ENCODE peak calls at places on chromosomes 2 and 18, in six cellular contexts. D is MM.1S, Q is hepatocyte, E is neural progenitor cell, N is GM23338, R is SK-N-SH. Y is an unnamed sample.

GRCh38 chr18:75455249-75456183 is 28.0 kb upstream of the SMIM21 start:
- DNase-seq in D (no peak), Q (peak; percentile 52), E (peak; percentile 65), N (peak; percentile 57), R (peak; percentile 40), Y (peak; percentile 51)

GRCh38 chr2:96564563-96564962 is 28.0 kb downstream of the ARID5A start:
- DNase-seq in D (no peak), Q (no peak), E (no peak), N (no peak), R (no peak), Y (no peak)

GRCh38 chr2:237486334-237486818 is 675 bp upstream of the MLPH start:
- DNase-seq in D (no peak), Q (no peak), E (peak; percentile 52), N (peak; percentile 59), R (no peak), Y (peak; percentile 65)

GRCh38 chr2:86649119-86649947 is 25.7 kb upstream of the RNF103 start:
- DNase-seq in D (no peak), Q (peak; percentile 35), E (no peak), N (no peak), R (no peak), Y (no peak)

GRCh38 chr2:150977296-150977695 is 284.4 kb downstream of the RBM43 start:
- DNase-seq in D (no peak), Q (no peak), E (no peak), N (peak; percentile 53), R (no peak), Y (no peak)

GRCh38 chr2:232458661-232459418 is 2.9 kb downstream of the ALPI start:
- DNase-seq in D (no peak), Q (no peak), E (no peak), N (peak; percentile 26), R (no peak), Y (no peak)

GRCh38 chr2:101638156-101638809 is 59.2 kb upstream of the MAP4K4 start:
- DNase-seq in D (no peak), Q (no peak), E (no peak), N (no peak), R (no peak), Y (no peak)

GRCh38 chr2:172307800-172308199 is 119.6 kb upstream of the ITGA6 start:
- DNase-seq in D (no peak), Q (no peak), E (no peak), N (no peak), R (no peak), Y (peak; percentile 13)

GRCh38 chr2:127085260-127085666 is 21.7 kb downstream of the BIN1 start:
- DNase-seq in D (no peak), Q (peak; percentile 74), E (peak; percentile 32), N (no peak), R (no peak), Y (peak; percentile 27)

GRCh38 chr18:12540751-12541150 is 117.2 kb downstream of the SPIRE1 start:
- DNase-seq in D (no peak), Q (no peak), E (no peak), N (no peak), R (no peak), Y (no peak)

GRCh38 chr2:216014986-216015385 is 1.6 kb upstream of the MREG start:
- DNase-seq in D (no peak), Q (no peak), E (no peak), N (no peak), R (no peak), Y (no peak)

GRCh38 chr2:144322379-144322778 is 197.5 kb downstream of the ZEB2 start:
- DNase-seq in D (no peak), Q (no peak), E (no peak), N (no peak), R (no peak), Y (peak; percentile 58)

GRCh38 chr2:55805662-55806061 is 112.0 kb upstream of the PNPT1 start:
- DNase-seq in D (no peak), Q (no peak), E (no peak), N (no peak), R (no peak), Y (no peak)

GRCh38 chr2:69770193-69770702 is 28.3 kb downstream of the ANXA4 start:
- DNase-seq in D (peak; percentile 19), Q (peak; percentile 79), E (no peak), N (no peak), R (no peak), Y (peak; percentile 94)

GRCh38 chr2:229714736-229715541 is 584 bp upstream of the DNER start:
- DNase-seq in D (peak; percentile 58), Q (peak; percentile 86), E (peak; percentile 89), N (peak; percentile 92), R (peak; percentile 70), Y (peak; percentile 87)

GRCh38 chr2:138335036-138335435 is 166.5 kb upstream of the SPOPL start:
- DNase-seq in D (no peak), Q (peak; percentile 5), E (no peak), N (no peak), R (peak; percentile 1), Y (no peak)

GRCh38 chr2:79887747-79888374 is 375.0 kb downstream of the CTNNA2 start:
- DNase-seq in D (peak; percentile 63), Q (peak; percentile 71), E (peak; percentile 68), N (peak; percentile 82), R (peak; percentile 54), Y (peak; percentile 61)

GRCh38 chr2:73218298-73218697 is 4.3 kb downstream of the SMYD5 start:
- DNase-seq in D (no peak), Q (peak; percentile 11), E (no peak), N (no peak), R (no peak), Y (peak; percentile 74)

GRCh38 chr2:179447426-179447825 is 182.8 kb upstream of the SESTD1 start:
- DNase-seq in D (no peak), Q (no peak), E (no peak), N (no peak), R (no peak), Y (no peak)

DNA sequence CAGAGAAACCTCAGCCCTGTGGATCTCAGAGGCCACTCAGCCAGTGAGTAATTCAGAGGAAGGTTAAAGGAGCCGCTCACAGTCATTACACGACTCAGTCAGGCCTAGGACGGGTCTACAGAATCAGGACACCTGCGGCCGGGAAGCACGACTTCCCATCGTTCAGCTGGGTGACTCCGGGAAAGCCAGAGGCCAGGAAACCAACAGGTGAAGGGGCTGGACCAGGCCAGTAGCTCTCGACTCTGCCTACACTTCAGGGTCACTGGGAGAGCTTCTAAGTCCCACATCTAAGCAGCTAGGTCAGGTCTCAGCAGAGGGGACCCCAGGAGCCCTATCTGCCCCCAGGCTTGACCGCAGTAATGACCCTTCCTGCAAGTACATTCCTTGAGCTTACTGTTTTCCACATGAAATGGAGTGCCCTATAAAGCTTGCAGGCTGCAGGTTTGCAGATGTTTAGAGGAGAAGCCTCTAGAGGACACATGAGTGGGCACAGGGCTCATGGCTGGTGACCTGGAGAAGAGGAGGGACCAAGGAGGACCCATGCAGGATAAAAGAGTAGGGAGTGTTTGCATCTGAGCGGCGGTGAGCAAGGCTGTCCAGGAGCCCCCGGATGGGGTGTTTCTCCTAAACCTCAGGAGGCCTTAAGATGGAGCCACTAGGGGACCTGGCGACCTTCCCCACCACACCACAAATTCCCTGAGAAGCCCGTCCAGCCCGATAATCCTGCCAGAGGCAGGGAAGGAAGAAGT is 9.5 kb downstream of the DIPK1C start:
- DNase-seq in D (no peak), Q (no peak), E (no peak), N (no peak), R (no peak), Y (no peak)
- H3K4me1 ChIP-seq in D (no peaks in the 10 kb centered on the region), Q (no peaks in the 10 kb centered on the region), E (peaks cover 29% of the 10 kb centered on the region), N (no peaks in the 10 kb centered on the region), R (no peaks in the 10 kb centered on the region), Y (no peaks in the 10 kb centered on the region)

DNA sequence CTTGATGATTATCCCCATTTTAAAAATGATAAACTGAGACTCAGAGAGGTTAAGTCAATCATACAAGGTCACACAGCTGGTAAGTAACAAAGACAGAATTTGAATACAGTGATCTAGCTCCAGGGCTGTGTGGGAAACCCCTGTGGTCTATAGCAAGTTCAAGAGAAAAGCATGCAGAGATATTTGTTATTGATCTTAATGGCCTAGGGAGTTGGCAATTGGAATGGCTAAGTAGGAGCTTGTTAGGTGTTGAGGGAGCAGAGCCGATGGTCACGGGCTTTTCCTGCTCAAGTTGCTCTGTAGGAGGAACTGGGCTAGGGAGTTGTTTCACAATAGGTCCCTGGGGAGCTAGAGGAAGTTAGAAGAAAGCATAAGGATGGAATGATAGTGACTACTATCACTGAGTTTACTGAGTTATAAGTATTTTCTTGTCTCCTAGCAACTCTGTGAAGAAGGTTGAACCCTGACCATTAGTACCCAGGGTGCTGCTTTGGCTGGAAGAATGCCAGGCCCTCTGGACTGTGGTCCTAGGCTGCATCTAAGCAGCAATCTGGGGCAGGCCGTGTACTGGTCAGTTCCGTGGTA is 30.0 kb downstream of the RNF125 start:
- DNase-seq in D (no peak), Q (peak; percentile 25), E (no peak), N (no peak), R (no peak), Y (peak; percentile 86)
- TF ChIP-seq EZH2phosphoT487 in D (no peak), Q (no peak), E (no peak), N (no peak), R (no peak), Y (no peak)

GRCh38 chr2:104408266-104408665 is 445.6 kb upstream of the POU3F3 start:
- DNase-seq in D (no peak), Q (no peak), E (peak; percentile 71), N (peak; percentile 27), R (peak; percentile 73), Y (peak; percentile 2)

GRCh38 chr2:104412384-104412783 is 441.5 kb upstream of the POU3F3 start:
- DNase-seq in D (peak; percentile 53), Q (peak; percentile 50), E (peak; percentile 61), N (peak; percentile 78), R (peak; percentile 51), Y (peak; percentile 40)

GRCh38 chr2:104415284-104415683 is 438.6 kb upstream of the POU3F3 start:
- DNase-seq in D (no peak), Q (no peak), E (no peak), N (peak; percentile 40), R (no peak), Y (no peak)

GRCh38 chr2:104413890-104414289 is 440.0 kb upstream of the POU3F3 start:
- DNase-seq in D (no peak), Q (no peak), E (no peak), N (no peak), R (no peak), Y (no peak)
- H3K4me1 ChIP-seq in D (no peaks in the 10 kb centered on the region), Q (no peaks in the 10 kb centered on the region), E (no peaks in the 10 kb centered on the region), N (peaks cover 33% of the 10 kb centered on the region), R (peaks cover 3% of the 10 kb centered on the region), Y (no peaks in the 10 kb centered on the region)

DNA sequence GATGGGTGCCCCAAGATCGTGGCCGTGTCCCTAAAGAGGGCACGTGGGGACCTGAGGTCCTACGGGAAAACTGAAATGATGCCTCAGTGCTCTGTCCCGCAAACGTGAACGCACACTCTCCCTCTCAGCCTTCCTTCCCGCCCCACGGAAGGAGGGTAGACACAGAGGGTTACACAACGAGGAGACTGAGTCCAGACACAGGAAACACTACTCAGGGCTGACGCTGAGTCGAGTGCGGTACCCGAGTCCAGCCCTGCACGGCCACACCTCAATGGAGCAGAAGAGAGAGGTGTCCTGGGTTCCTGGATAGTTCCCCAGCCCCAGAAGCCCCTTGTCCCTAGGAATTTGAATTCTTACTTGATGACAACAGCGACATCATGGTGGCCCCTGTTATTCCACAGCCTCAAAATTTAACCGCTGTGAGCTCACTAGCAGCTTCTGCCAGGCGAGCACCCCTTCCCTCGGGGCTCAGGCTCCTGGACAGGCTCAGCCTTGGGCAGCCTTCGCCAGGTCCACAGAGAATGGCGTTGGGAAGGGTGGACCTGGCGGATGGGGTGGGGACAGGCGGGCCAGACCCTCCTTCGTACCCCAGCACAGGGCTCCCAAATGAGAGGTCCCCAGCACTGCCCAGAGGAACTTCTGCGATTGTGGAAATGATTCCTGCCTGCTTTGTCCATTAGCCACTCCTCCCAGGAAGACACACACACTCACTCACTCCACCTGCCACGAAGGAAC is 980 bp upstream of the RNPEPL1 start:
- DNase-seq in D (no peak), Q (no peak), E (no peak), N (no peak), R (peak; percentile 41), Y (peak; percentile 59)
- TF ChIP-seq EZH2phosphoT487 in D (no peak), Q (no peak), E (no peak), N (no peak), R (no peak), Y (no peak)